ENCODE peak calls at places on chromosome 21, in seven cellular contexts. L is IMR-90, F is H9, R is mesenchymal stem cell, B is mesendoderm, C is H1, Y is trophoblast cell. V is an unnamed sample. For H3K4me1, the result is how much of the 10 kb centered on the place peaks cover.

GRCh38 chr21:46322351-46323226 is 1.1 kb downstream of the C21orf58 start:
- DNase-seq in B (peak), F (no peak), C (no peak), R (peak), Y (peak), L (peak), V (no peak)

GRCh38 chr21:16427587-16428087 is 697.9 kb downstream of the USP25 start:
- DNase-seq in Y (no peak), B (no peak), C (no peak), R (no peak), L (no peak), F (no peak), V (no peak)

GRCh38 chr21:44697811-44698734 is 1.1 kb downstream of the KRTAP10-12 start:
- DNase-seq in C (no peak), R (no peak), F (peak), B (peak), Y (no peak), L (no peak), V (no peak)

GRCh38 chr21:44800971-44801467 is 601 bp downstream of the UBE2G2 start:
- DNase-seq in C (no peak), B (peak), R (peak), L (peak), F (no peak), Y (peak), V (no peak)

GRCh38 chr21:33975548-33976081 is 60.0 kb upstream of the ATP5PO start:
- DNase-seq in F (no peak), B (peak), Y (peak), R (peak), L (peak), C (no peak), V (no peak)

GRCh38 chr21:33969600-33969999 is 54.0 kb upstream of the ATP5PO start:
- DNase-seq in L (no peak), Y (no peak), B (no peak), C (no peak), F (no peak), R (no peak), V (no peak)

GRCh38 chr21:35974801-35975200 is 85.5 kb downstream of the SETD4 start:
- DNase-seq in L (peak), F (no peak), Y (no peak), B (no peak), C (no peak), R (no peak), V (no peak)

GRCh38 chr21:44964381-44964780 is 24.6 kb downstream of the SLX9 start:
- DNase-seq in R (no peak), C (no peak), F (no peak), L (no peak), Y (no peak), B (no peak), V (no peak)

GRCh38 chr21:35265170-35265877 is 216.2 kb upstream of the RUNX1 start:
- DNase-seq in F (no peak), Y (peak), L (peak), R (peak), B (no peak), C (no peak), V (no peak)

GRCh38 chr21:26982767-26983166 is 15.9 kb upstream of the ADAMTS5 start:
- DNase-seq in F (no peak), Y (no peak), B (no peak), C (no peak), L (peak), R (no peak), V (no peak)

GRCh38 chr21:34185051-34185750 is 111.8 kb downstream of the MRPS6 start:
- DNase-seq in L (no peak), C (no peak), B (no peak), R (no peak), F (no peak), Y (no peak), V (no peak)

GRCh38 chr21:45224189-45224938 is 63.3 kb downstream of the POFUT2 start:
- DNase-seq in L (peak), R (peak), F (no peak), C (no peak), B (no peak), Y (no peak), V (no peak)

GRCh38 chr21:43712268-43712942 is 6.5 kb upstream of the PDXK start:
- DNase-seq in R (peak), F (peak), Y (peak), L (peak), C (no peak), B (peak), V (no peak)

GRCh38 chr21:44643911-44644310 is 2.3 kb upstream of the KRTAP10-11 start:
- DNase-seq in C (no peak), R (no peak), Y (no peak), B (no peak), F (no peak), L (no peak), V (no peak)

GRCh38 chr21:45132841-45133573 is 58.6 kb downstream of the ADARB1 start:
- DNase-seq in Y (no peak), F (no peak), C (no peak), R (no peak), B (no peak), L (no peak), V (no peak)

GRCh38 chr21:41366522-41367151 is 4.8 kb downstream of the MX2 start:
- DNase-seq in F (no peak), C (no peak), B (no peak), L (peak), Y (peak), R (peak), V (no peak)

GRCh38 chr21:46172863-46173528 is 11.3 kb downstream of the SPATC1L start:
- DNase-seq in F (no peak), B (no peak), L (no peak), Y (no peak), C (no peak), R (no peak), V (no peak)

GRCh38 chr21:38300180-38300579 is 43.4 kb downstream of the KCNJ15 start:
- DNase-seq in L (no peak), R (peak), B (no peak), F (no peak), C (no peak), Y (no peak), V (no peak)

GRCh38 chr21:38299651-38300050 is 42.9 kb downstream of the KCNJ15 start:
- DNase-seq in C (no peak), B (no peak), Y (no peak), R (no peak), F (no peak), L (no peak), V (no peak)

GRCh38 chr21:38298833-38299232 is 42.0 kb downstream of the KCNJ15 start:
- DNase-seq in R (no peak), B (no peak), C (no peak), F (no peak), Y (no peak), L (no peak), V (no peak)

GRCh38 chr21:38303300-38303699 is 46.5 kb downstream of the KCNJ15 start:
- DNase-seq in L (peak), B (no peak), R (peak), Y (no peak), F (no peak), C (no peak), V (no peak)

GRCh38 chr21:38301321-38302214 is 44.8 kb downstream of the KCNJ15 start:
- DNase-seq in R (no peak), Y (no peak), C (no peak), F (no peak), L (no peak), B (peak), V (no peak)
- H2AK5ac ChIP-seq in R (peak), Y (no peak), C (no peak), F (no peak), L (peak), B (no peak), V (no peak)

GRCh38 chr21:31700040-31700439 is 31.9 kb downstream of the SCAF4 start:
- DNase-seq in L (no peak), Y (no peak), F (no peak), B (no peak), R (no peak), C (no peak), V (no peak)
- H3K9ac ChIP-seq in L (no peak), Y (no peak), F (no peak), B (no peak), R (no peak), C (no peak), V (no peak)

GRCh38 chr21:15060776-15061175 is 4.0 kb downstream of the NRIP1 start:
- DNase-seq in L (peak), B (peak), C (no peak), Y (peak), R (peak), F (no peak), V (no peak)
- H3K4me1 ChIP-seq in L (under half), B (under half), C (under half), Y (under half), R (under half), F (under half), V (under half)

DNA sequence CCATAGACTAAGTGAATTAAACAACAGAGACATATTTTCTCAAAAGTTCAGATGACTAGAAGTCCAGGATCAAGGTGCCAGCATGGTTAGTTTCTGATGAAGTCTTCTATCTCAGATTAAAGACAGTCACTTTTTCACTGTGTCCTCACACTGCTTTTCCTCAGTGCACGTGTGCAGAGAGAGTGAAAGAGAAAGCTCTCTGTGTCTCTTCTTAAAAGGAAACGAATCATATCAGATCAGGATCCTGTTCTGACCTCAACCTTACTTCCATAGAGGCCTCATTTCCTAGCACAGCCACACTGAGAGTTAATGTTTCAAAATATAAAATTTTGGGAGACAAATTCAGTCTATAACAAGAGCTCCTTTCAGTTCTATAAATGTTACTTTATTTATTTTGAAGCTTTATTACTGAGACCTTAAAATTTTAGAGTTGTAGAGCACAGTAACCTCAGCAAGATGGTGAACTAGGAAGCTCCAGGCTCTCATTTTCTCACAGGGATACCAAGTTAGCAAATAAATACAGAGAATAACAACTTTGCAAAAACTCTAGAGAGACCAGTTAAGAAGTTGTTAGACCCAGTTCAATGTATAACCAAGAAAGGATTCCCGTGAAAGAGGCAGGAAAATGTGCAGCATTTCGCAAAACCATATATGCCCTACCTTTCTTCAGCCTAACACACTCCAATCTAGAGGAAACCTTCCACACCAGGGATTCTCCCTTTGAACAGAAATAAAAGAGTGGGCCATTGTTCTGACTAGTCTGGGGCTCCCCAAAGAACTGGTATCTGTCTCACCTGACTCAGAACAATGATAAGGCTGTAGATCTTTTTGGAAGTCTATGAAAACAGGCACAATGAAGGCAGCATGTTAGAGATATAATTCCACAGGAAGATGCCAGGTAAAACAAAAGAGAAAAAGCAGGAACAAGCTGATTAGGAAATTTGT is 372.2 kb downstream of the MRPL39 start:
- DNase-seq in C (no peak), F (no peak), Y (no peak), L (no peak), R (no peak), B (no peak), V (no peak)
- H2AK5ac ChIP-seq in C (no peak), F (no peak), Y (no peak), L (no peak), R (no peak), B (no peak), V (no peak)

GRCh38 chr21:37074546-37074945 is 1.5 kb downstream of the TTC3 start:
- DNase-seq in R (no peak), B (no peak), F (no peak), Y (no peak), L (no peak), C (no peak), V (no peak)

GRCh38 chr21:37075214-37075770 is 2.2 kb downstream of the TTC3 start:
- DNase-seq in L (no peak), F (no peak), C (no peak), Y (no peak), R (no peak), B (no peak), V (no peak)

GRCh38 chr21:37077403-37077802 is 4.3 kb downstream of the TTC3 start:
- DNase-seq in F (no peak), Y (no peak), R (no peak), B (no peak), C (no peak), L (no peak), V (no peak)

GRCh38 chr21:37074195-37074510 is 1.1 kb downstream of the TTC3 start:
- DNase-seq in R (no peak), C (no peak), L (no peak), F (no peak), B (no peak), Y (no peak), V (no peak)

DNA sequence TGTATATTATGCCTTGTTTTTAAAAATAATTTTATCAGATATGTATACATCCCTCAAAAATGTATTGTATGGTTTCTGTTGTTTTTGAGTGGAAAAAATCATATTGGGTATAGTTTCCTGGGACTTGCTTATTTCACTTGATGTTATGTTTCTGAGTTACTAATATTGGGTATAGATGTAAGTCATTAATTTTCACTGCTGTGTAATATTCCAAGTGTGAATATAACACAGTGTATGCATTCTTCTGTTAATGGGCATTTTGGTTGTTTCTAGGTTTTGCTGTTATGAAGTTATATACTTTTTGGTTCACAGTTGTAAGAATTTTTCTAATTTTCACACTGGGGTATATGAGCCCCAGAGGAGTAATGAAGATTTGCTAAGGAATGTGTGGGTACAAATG is 3.0 kb downstream of the TTC3 start:
- DNase-seq in R (no peak), L (no peak), C (no peak), B (no peak), Y (no peak), F (no peak), V (no peak)
- H3K9ac ChIP-seq in R (no peak), L (no peak), C (no peak), B (no peak), Y (no peak), F (no peak), V (no peak)

DNA sequence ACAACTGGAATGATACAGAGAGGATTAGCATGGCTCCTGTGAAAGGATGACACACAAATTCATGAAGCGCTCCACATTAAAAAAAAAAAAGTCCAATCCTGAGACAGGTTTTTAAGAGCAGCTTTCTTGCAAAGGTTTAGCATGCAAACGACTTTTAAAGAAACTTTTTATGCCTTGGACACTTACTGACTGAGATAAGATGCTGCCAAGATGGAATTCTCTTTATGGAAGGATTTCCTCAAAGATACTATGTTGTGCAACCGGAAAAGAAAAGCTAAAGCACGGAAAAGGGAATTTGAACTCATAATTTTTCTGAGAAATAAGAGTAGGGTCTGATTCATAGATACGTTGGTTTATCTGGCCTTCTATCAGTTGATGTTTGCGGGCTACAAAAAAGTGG is 27.3 kb downstream of the PIGP start:
- DNase-seq in Y (no peak), C (no peak), L (no peak), B (no peak), R (no peak), F (no peak), V (no peak)
- H3K4me1 ChIP-seq in Y (under half), C (under half), L (under half), B (under half), R (under half), F (under half), V (under half)

DNA sequence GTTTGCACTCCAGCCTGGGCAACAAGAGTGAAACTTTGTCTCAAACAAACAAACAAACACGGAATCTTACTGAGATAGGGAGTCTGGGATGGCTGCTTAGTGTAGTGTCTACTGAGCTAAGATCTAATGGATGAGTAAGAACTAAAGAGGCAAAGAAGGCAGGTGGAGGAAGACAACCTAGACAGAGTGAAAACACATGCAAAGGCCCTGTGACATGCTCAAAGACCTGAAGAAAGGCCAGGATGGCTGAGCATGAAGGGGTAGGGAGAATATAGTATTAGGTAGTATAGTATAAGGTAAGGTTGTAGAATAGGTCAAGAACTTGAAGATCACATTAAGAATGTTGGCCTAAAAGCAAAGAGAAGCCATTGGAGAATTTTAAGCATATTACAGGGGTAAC is 49.1 kb downstream of the MAP3K7CL start:
- DNase-seq in R (no peak), F (no peak), L (no peak), C (no peak), B (no peak), Y (no peak), V (no peak)
- H2AK5ac ChIP-seq in R (peak), F (no peak), L (peak), C (no peak), B (no peak), Y (no peak), V (no peak)

GRCh38 chr21:32411366-32412161 is 942 bp upstream of the EVA1C start:
- DNase-seq in R (peak), L (peak), Y (no peak), F (peak), B (no peak), C (no peak), V (no peak)
- H3K9ac ChIP-seq in R (peak), L (peak), Y (no peak), F (no peak), B (peak), C (no peak), V (peak)

DNA sequence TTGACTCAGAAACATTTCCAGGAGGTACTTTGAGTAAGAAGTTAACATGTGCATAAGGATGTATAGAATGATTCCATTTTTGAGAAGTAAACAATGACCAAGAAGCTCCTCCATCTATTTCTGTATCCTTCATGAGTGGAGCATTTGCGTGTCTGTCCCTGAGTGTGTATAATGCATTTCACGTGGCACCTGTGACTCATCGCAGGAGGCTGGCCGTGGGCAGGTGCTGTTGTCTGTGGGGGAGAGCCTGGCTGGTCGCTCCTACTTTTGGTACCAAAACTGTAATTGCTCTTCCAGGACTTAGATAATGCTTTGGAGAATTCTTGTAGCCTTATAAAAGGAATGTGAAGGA is 16.5 kb downstream of the SLC37A1 start:
- DNase-seq in C (no peak), R (no peak), F (no peak), B (no peak), Y (no peak), L (no peak), V (no peak)
- H3K4me1 ChIP-seq in C (under half), R (under half), F (under half), B (under half), Y (under half), L (under half), V (under half)

V was measured in neuronal stem cell.